ENCODE peak calls at places on chromosomes 5 and 9, in eight cellular contexts. One of them, this sample, is unnamed.

GRCh38 chr5:2522372-2522771 is 229.1 kb downstream of the IRX2 start:
- DNase-seq in stimulated activated CD8-positive, alpha-beta memory T cell treated with anti-CD3 and anti-CD28 coated beads, Interleukin-4, amount 100 ng/mL, for 24 hours: no peak
- DNase-seq in activated CD8-positive, alpha-beta memory T cell treated with anti-CD3 and anti-CD28 coated beads for 24 hours: no peak
- DNase-seq in activated CD4-positive, alpha-beta T cell treated with anti-CD3 and anti-CD28 coated beads for 36 hours: no peak
- DNase-seq in BJ: no peak
- DNase-seq in SK-N-SH: no peak
- DNase-seq in EL: no peak
- DNase-seq in choroid plexus epithelial cell: no peak
- DNase-seq in this sample: no peak

GRCh38 chr5:59768204-59769040 is 125.1 kb downstream of the PDE4D start:
- DNase-seq in stimulated activated CD8-positive, alpha-beta memory T cell treated with anti-CD3 and anti-CD28 coated beads, Interleukin-4, amount 100 ng/mL, for 24 hours: no peak
- DNase-seq in choroid plexus epithelial cell: peak; percentile 90
- DNase-seq in SK-N-SH: peak; percentile 41
- DNase-seq in BJ: no peak
- DNase-seq in activated CD8-positive, alpha-beta memory T cell treated with anti-CD3 and anti-CD28 coated beads for 24 hours: no peak
- DNase-seq in activated CD4-positive, alpha-beta T cell treated with anti-CD3 and anti-CD28 coated beads for 36 hours: peak; percentile 58
- DNase-seq in EL: peak; percentile 75
- DNase-seq in this sample: no peak

GRCh38 chr5:150576449-150576949 is 64.0 kb upstream of the SYNPO start:
- DNase-seq in BJ: no peak
- DNase-seq in SK-N-SH: no peak
- DNase-seq in choroid plexus epithelial cell: no peak
- DNase-seq in activated CD8-positive, alpha-beta memory T cell treated with anti-CD3 and anti-CD28 coated beads for 24 hours: no peak
- DNase-seq in activated CD4-positive, alpha-beta T cell treated with anti-CD3 and anti-CD28 coated beads for 36 hours: no peak
- DNase-seq in stimulated activated CD8-positive, alpha-beta memory T cell treated with anti-CD3 and anti-CD28 coated beads, Interleukin-4, amount 100 ng/mL, for 24 hours: no peak
- DNase-seq in EL: no peak
- DNase-seq in this sample: no peak

GRCh38 chr5:7686794-7687193 is 164.1 kb downstream of the CFAP90 start:
- DNase-seq in EL: no peak
- DNase-seq in activated CD8-positive, alpha-beta memory T cell treated with anti-CD3 and anti-CD28 coated beads for 24 hours: no peak
- DNase-seq in BJ: no peak
- DNase-seq in stimulated activated CD8-positive, alpha-beta memory T cell treated with anti-CD3 and anti-CD28 coated beads, Interleukin-4, amount 100 ng/mL, for 24 hours: no peak
- DNase-seq in SK-N-SH: no peak
- DNase-seq in choroid plexus epithelial cell: no peak
- DNase-seq in activated CD4-positive, alpha-beta T cell treated with anti-CD3 and anti-CD28 coated beads for 36 hours: no peak
- DNase-seq in this sample: no peak

GRCh38 chr5:79774171-79774854 is 84.7 kb downstream of the CMYA5 start:
- DNase-seq in stimulated activated CD8-positive, alpha-beta memory T cell treated with anti-CD3 and anti-CD28 coated beads, Interleukin-4, amount 100 ng/mL, for 24 hours: no peak
- DNase-seq in EL: peak; percentile 61
- DNase-seq in BJ: no peak
- DNase-seq in activated CD4-positive, alpha-beta T cell treated with anti-CD3 and anti-CD28 coated beads for 36 hours: peak; percentile 15
- DNase-seq in activated CD8-positive, alpha-beta memory T cell treated with anti-CD3 and anti-CD28 coated beads for 24 hours: no peak
- DNase-seq in SK-N-SH: peak; percentile 38
- DNase-seq in choroid plexus epithelial cell: peak; percentile 23
- DNase-seq in this sample: no peak

GRCh38 chr5:39948867-39949468 is 524.2 kb upstream of the DAB2 start:
- DNase-seq in activated CD8-positive, alpha-beta memory T cell treated with anti-CD3 and anti-CD28 coated beads for 24 hours: peak; percentile 62
- DNase-seq in SK-N-SH: peak; percentile 30
- DNase-seq in BJ: peak; percentile 1
- DNase-seq in stimulated activated CD8-positive, alpha-beta memory T cell treated with anti-CD3 and anti-CD28 coated beads, Interleukin-4, amount 100 ng/mL, for 24 hours: peak; percentile 1
- DNase-seq in activated CD4-positive, alpha-beta T cell treated with anti-CD3 and anti-CD28 coated beads for 36 hours: peak; percentile 70
- DNase-seq in EL: peak; percentile 70
- DNase-seq in choroid plexus epithelial cell: peak; percentile 90
- DNase-seq in this sample: no peak

GRCh38 chr9:119216891-119217290 is 152.3 kb downstream of the BRINP1 start:
- DNase-seq in BJ: peak; percentile 2
- DNase-seq in activated CD8-positive, alpha-beta memory T cell treated with anti-CD3 and anti-CD28 coated beads for 24 hours: no peak
- DNase-seq in EL: no peak
- DNase-seq in SK-N-SH: no peak
- DNase-seq in choroid plexus epithelial cell: no peak
- DNase-seq in activated CD4-positive, alpha-beta T cell treated with anti-CD3 and anti-CD28 coated beads for 36 hours: no peak
- DNase-seq in stimulated activated CD8-positive, alpha-beta memory T cell treated with anti-CD3 and anti-CD28 coated beads, Interleukin-4, amount 100 ng/mL, for 24 hours: no peak
- DNase-seq in this sample: no peak

GRCh38 chr9:90546200-90546599 is 96.4 kb downstream of the DIRAS2 start:
- DNase-seq in activated CD8-positive, alpha-beta memory T cell treated with anti-CD3 and anti-CD28 coated beads for 24 hours: no peak
- DNase-seq in activated CD4-positive, alpha-beta T cell treated with anti-CD3 and anti-CD28 coated beads for 36 hours: no peak
- DNase-seq in SK-N-SH: peak; percentile 62
- DNase-seq in EL: peak; percentile 77
- DNase-seq in BJ: peak; percentile 39
- DNase-seq in choroid plexus epithelial cell: peak; percentile 83
- DNase-seq in stimulated activated CD8-positive, alpha-beta memory T cell treated with anti-CD3 and anti-CD28 coated beads, Interleukin-4, amount 100 ng/mL, for 24 hours: no peak
- DNase-seq in this sample: no peak

GRCh38 chr9:84828101-84828500 is 158.6 kb downstream of the NTRK2 start:
- DNase-seq in activated CD4-positive, alpha-beta T cell treated with anti-CD3 and anti-CD28 coated beads for 36 hours: no peak
- DNase-seq in SK-N-SH: no peak
- DNase-seq in activated CD8-positive, alpha-beta memory T cell treated with anti-CD3 and anti-CD28 coated beads for 24 hours: no peak
- DNase-seq in BJ: no peak
- DNase-seq in EL: no peak
- DNase-seq in stimulated activated CD8-positive, alpha-beta memory T cell treated with anti-CD3 and anti-CD28 coated beads, Interleukin-4, amount 100 ng/mL, for 24 hours: no peak
- DNase-seq in choroid plexus epithelial cell: no peak
- DNase-seq in this sample: no peak

GRCh38 chr5:171999100-171999499 is 7.3 kb downstream of the FBXW11 start:
- DNase-seq in stimulated activated CD8-positive, alpha-beta memory T cell treated with anti-CD3 and anti-CD28 coated beads, Interleukin-4, amount 100 ng/mL, for 24 hours: no peak
- DNase-seq in choroid plexus epithelial cell: no peak
- DNase-seq in activated CD8-positive, alpha-beta memory T cell treated with anti-CD3 and anti-CD28 coated beads for 24 hours: no peak
- DNase-seq in BJ: no peak
- DNase-seq in SK-N-SH: no peak
- DNase-seq in activated CD4-positive, alpha-beta T cell treated with anti-CD3 and anti-CD28 coated beads for 36 hours: no peak
- DNase-seq in EL: no peak
- DNase-seq in this sample: no peak

GRCh38 chr5:97167435-97167834 is 15.6 kb downstream of the RIOK2 start:
- DNase-seq in BJ: no peak
- DNase-seq in activated CD8-positive, alpha-beta memory T cell treated with anti-CD3 and anti-CD28 coated beads for 24 hours: no peak
- DNase-seq in stimulated activated CD8-positive, alpha-beta memory T cell treated with anti-CD3 and anti-CD28 coated beads, Interleukin-4, amount 100 ng/mL, for 24 hours: no peak
- DNase-seq in SK-N-SH: no peak
- DNase-seq in choroid plexus epithelial cell: no peak
- DNase-seq in EL: no peak
- DNase-seq in activated CD4-positive, alpha-beta T cell treated with anti-CD3 and anti-CD28 coated beads for 36 hours: no peak
- DNase-seq in this sample: no peak

GRCh38 chr9:74952281-74953151 is at the start of gene C9orf40:
- DNase-seq in activated CD4-positive, alpha-beta T cell treated with anti-CD3 and anti-CD28 coated beads for 36 hours: peak; percentile 95
- DNase-seq in choroid plexus epithelial cell: peak; percentile 86
- DNase-seq in stimulated activated CD8-positive, alpha-beta memory T cell treated with anti-CD3 and anti-CD28 coated beads, Interleukin-4, amount 100 ng/mL, for 24 hours: peak; percentile 84
- DNase-seq in SK-N-SH: peak; percentile 92
- DNase-seq in activated CD8-positive, alpha-beta memory T cell treated with anti-CD3 and anti-CD28 coated beads for 24 hours: peak; percentile 96
- DNase-seq in EL: peak; percentile 88
- DNase-seq in BJ: no peak
- DNase-seq in this sample: no peak

GRCh38 chr5:10521466-10522223 is 42.2 kb upstream of the ANKRD33B start:
- DNase-seq in choroid plexus epithelial cell: no peak
- DNase-seq in activated CD8-positive, alpha-beta memory T cell treated with anti-CD3 and anti-CD28 coated beads for 24 hours: no peak
- DNase-seq in EL: no peak
- DNase-seq in activated CD4-positive, alpha-beta T cell treated with anti-CD3 and anti-CD28 coated beads for 36 hours: peak; percentile 24
- DNase-seq in SK-N-SH: no peak
- DNase-seq in BJ: no peak
- DNase-seq in stimulated activated CD8-positive, alpha-beta memory T cell treated with anti-CD3 and anti-CD28 coated beads, Interleukin-4, amount 100 ng/mL, for 24 hours: no peak
- DNase-seq in this sample: no peak

GRCh38 chr5:10676224-10676623 is 84.8 kb downstream of the DAP start:
- DNase-seq in SK-N-SH: peak; percentile 72
- DNase-seq in BJ: no peak
- DNase-seq in activated CD8-positive, alpha-beta memory T cell treated with anti-CD3 and anti-CD28 coated beads for 24 hours: no peak
- DNase-seq in choroid plexus epithelial cell: no peak
- DNase-seq in activated CD4-positive, alpha-beta T cell treated with anti-CD3 and anti-CD28 coated beads for 36 hours: no peak
- DNase-seq in stimulated activated CD8-positive, alpha-beta memory T cell treated with anti-CD3 and anti-CD28 coated beads, Interleukin-4, amount 100 ng/mL, for 24 hours: no peak
- DNase-seq in EL: no peak
- DNase-seq in this sample: no peak

GRCh38 chr5:154288145-154288544 is 97.6 kb downstream of the GALNT10 start:
- DNase-seq in EL: no peak
- DNase-seq in choroid plexus epithelial cell: peak; percentile 70
- DNase-seq in SK-N-SH: no peak
- DNase-seq in activated CD4-positive, alpha-beta T cell treated with anti-CD3 and anti-CD28 coated beads for 36 hours: no peak
- DNase-seq in stimulated activated CD8-positive, alpha-beta memory T cell treated with anti-CD3 and anti-CD28 coated beads, Interleukin-4, amount 100 ng/mL, for 24 hours: no peak
- DNase-seq in activated CD8-positive, alpha-beta memory T cell treated with anti-CD3 and anti-CD28 coated beads for 24 hours: no peak
- DNase-seq in BJ: no peak
- DNase-seq in this sample: peak; percentile 62

GRCh38 chr9:115262952-115263351 is 145.0 kb upstream of the TNC start:
- DNase-seq in EL: peak; percentile 63
- DNase-seq in activated CD8-positive, alpha-beta memory T cell treated with anti-CD3 and anti-CD28 coated beads for 24 hours: no peak
- DNase-seq in stimulated activated CD8-positive, alpha-beta memory T cell treated with anti-CD3 and anti-CD28 coated beads, Interleukin-4, amount 100 ng/mL, for 24 hours: no peak
- DNase-seq in BJ: no peak
- DNase-seq in choroid plexus epithelial cell: no peak
- DNase-seq in SK-N-SH: peak; percentile 6
- DNase-seq in activated CD4-positive, alpha-beta T cell treated with anti-CD3 and anti-CD28 coated beads for 36 hours: no peak
- DNase-seq in this sample: no peak

GRCh38 chr5:171777420-171777759 is 8.2 kb upstream of the SMIM23 start:
- DNase-seq in SK-N-SH: no peak
- DNase-seq in EL: no peak
- DNase-seq in activated CD8-positive, alpha-beta memory T cell treated with anti-CD3 and anti-CD28 coated beads for 24 hours: no peak
- DNase-seq in choroid plexus epithelial cell: no peak
- DNase-seq in BJ: no peak
- DNase-seq in stimulated activated CD8-positive, alpha-beta memory T cell treated with anti-CD3 and anti-CD28 coated beads, Interleukin-4, amount 100 ng/mL, for 24 hours: no peak
- DNase-seq in activated CD4-positive, alpha-beta T cell treated with anti-CD3 and anti-CD28 coated beads for 36 hours: no peak
- DNase-seq in this sample: no peak

GRCh38 chr9:137114220-137114612 is 317 bp downstream of the DPP7 start:
- DNase-seq in activated CD8-positive, alpha-beta memory T cell treated with anti-CD3 and anti-CD28 coated beads for 24 hours: no peak
- DNase-seq in BJ: no peak
- DNase-seq in stimulated activated CD8-positive, alpha-beta memory T cell treated with anti-CD3 and anti-CD28 coated beads, Interleukin-4, amount 100 ng/mL, for 24 hours: no peak
- DNase-seq in activated CD4-positive, alpha-beta T cell treated with anti-CD3 and anti-CD28 coated beads for 36 hours: peak; percentile 39
- DNase-seq in choroid plexus epithelial cell: no peak
- DNase-seq in SK-N-SH: peak; percentile 76
- DNase-seq in EL: no peak
- DNase-seq in this sample: no peak

GRCh38 chr5:77981820-77982219 is 205.7 kb upstream of the TBCA start:
- DNase-seq in activated CD4-positive, alpha-beta T cell treated with anti-CD3 and anti-CD28 coated beads for 36 hours: no peak
- DNase-seq in choroid plexus epithelial cell: no peak
- DNase-seq in BJ: no peak
- DNase-seq in SK-N-SH: no peak
- DNase-seq in EL: no peak
- DNase-seq in stimulated activated CD8-positive, alpha-beta memory T cell treated with anti-CD3 and anti-CD28 coated beads, Interleukin-4, amount 100 ng/mL, for 24 hours: no peak
- DNase-seq in activated CD8-positive, alpha-beta memory T cell treated with anti-CD3 and anti-CD28 coated beads for 24 hours: no peak
- DNase-seq in this sample: no peak

GRCh38 chr5:2805080-2805479 is 53.6 kb upstream of the IRX2 start:
- DNase-seq in SK-N-SH: no peak
- DNase-seq in EL: peak; percentile 3
- DNase-seq in stimulated activated CD8-positive, alpha-beta memory T cell treated with anti-CD3 and anti-CD28 coated beads, Interleukin-4, amount 100 ng/mL, for 24 hours: no peak
- DNase-seq in BJ: no peak
- DNase-seq in choroid plexus epithelial cell: no peak
- DNase-seq in activated CD4-positive, alpha-beta T cell treated with anti-CD3 and anti-CD28 coated beads for 36 hours: no peak
- DNase-seq in activated CD8-positive, alpha-beta memory T cell treated with anti-CD3 and anti-CD28 coated beads for 24 hours: no peak
- DNase-seq in this sample: no peak

GRCh38 chr9:136765041-136765440 is 723 bp upstream of the LCN15 start:
- DNase-seq in choroid plexus epithelial cell: no peak
- DNase-seq in activated CD4-positive, alpha-beta T cell treated with anti-CD3 and anti-CD28 coated beads for 36 hours: no peak
- DNase-seq in EL: no peak
- DNase-seq in SK-N-SH: no peak
- DNase-seq in BJ: no peak
- DNase-seq in stimulated activated CD8-positive, alpha-beta memory T cell treated with anti-CD3 and anti-CD28 coated beads, Interleukin-4, amount 100 ng/mL, for 24 hours: no peak
- DNase-seq in activated CD8-positive, alpha-beta memory T cell treated with anti-CD3 and anti-CD28 coated beads for 24 hours: no peak
- DNase-seq in this sample: no peak

GRCh38 chr9:37325778-37326177 is 96.7 kb upstream of the GRHPR start:
- DNase-seq in choroid plexus epithelial cell: peak; percentile 35
- DNase-seq in EL: no peak
- DNase-seq in stimulated activated CD8-positive, alpha-beta memory T cell treated with anti-CD3 and anti-CD28 coated beads, Interleukin-4, amount 100 ng/mL, for 24 hours: no peak
- DNase-seq in BJ: no peak
- DNase-seq in SK-N-SH: no peak
- DNase-seq in activated CD4-positive, alpha-beta T cell treated with anti-CD3 and anti-CD28 coated beads for 36 hours: no peak
- DNase-seq in activated CD8-positive, alpha-beta memory T cell treated with anti-CD3 and anti-CD28 coated beads for 24 hours: no peak
- DNase-seq in this sample: no peak